ENCODE peak calls at places on chromosomes 4 and X, in six cellular contexts. One of them, this sample, is unnamed. For H3K36me3, the result is how much of the 10 kb centered on the place peaks cover.

GRCh38 chr4:54228563-54229501 is at the start of gene PDGFRA:
- DNase-seq in OCI-LY7: no peak
- DNase-seq in left ventricle myocardium inferior: peak
- DNase-seq in body of pancreas: no peak
- DNase-seq in PC-3: no peak
- DNase-seq in GM12878: no peak
- DNase-seq in this sample: peak

GRCh38 chr4:24104173-24104572 is 214.3 kb upstream of the PPARGC1A start:
- DNase-seq in OCI-LY7: no peak
- DNase-seq in GM12878: no peak
- DNase-seq in body of pancreas: no peak
- DNase-seq in PC-3: no peak
- DNase-seq in left ventricle myocardium inferior: no peak
- DNase-seq in this sample: no peak

GRCh38 chr4:169458575-169458974 is 153.8 kb downstream of the NEK1 start:
- DNase-seq in left ventricle myocardium inferior: no peak
- DNase-seq in GM12878: no peak
- DNase-seq in OCI-LY7: no peak
- DNase-seq in body of pancreas: no peak
- DNase-seq in PC-3: no peak
- DNase-seq in this sample: no peak

GRCh38 chr4:147732516-147733193 is 767 bp downstream of the ARHGAP10 start:
- DNase-seq in PC-3: peak
- DNase-seq in left ventricle myocardium inferior: peak
- DNase-seq in OCI-LY7: no peak
- DNase-seq in body of pancreas: peak
- DNase-seq in GM12878: no peak
- DNase-seq in this sample: no peak

GRCh38 chr4:169619518-169619957 is 840 bp upstream of the CLCN3 start:
- DNase-seq in left ventricle myocardium inferior: no peak
- DNase-seq in OCI-LY7: peak
- DNase-seq in body of pancreas: peak
- DNase-seq in PC-3: peak
- DNase-seq in GM12878: no peak
- DNase-seq in this sample: peak

GRCh38 chrX:71056857-71057256 is 11.3 kb downstream of the SNX12 start:
- DNase-seq in PC-3: no peak
- DNase-seq in left ventricle myocardium inferior: no peak
- DNase-seq in OCI-LY7: no peak
- DNase-seq in body of pancreas: no peak
- DNase-seq in GM12878: no peak
- DNase-seq in this sample: no peak

GRCh38 chr4:3202836-3203820 is 45.8 kb upstream of the MSANTD1 start:
- DNase-seq in GM12878: no peak
- DNase-seq in body of pancreas: peak
- DNase-seq in OCI-LY7: no peak
- DNase-seq in PC-3: no peak
- DNase-seq in left ventricle myocardium inferior: no peak
- DNase-seq in this sample: no peak

GRCh38 chrX:25007059-25008053 is 8.4 kb downstream of the ARX start:
- DNase-seq in PC-3: no peak
- DNase-seq in body of pancreas: no peak
- DNase-seq in left ventricle myocardium inferior: no peak
- DNase-seq in OCI-LY7: no peak
- DNase-seq in GM12878: no peak
- DNase-seq in this sample: no peak

GRCh38 chr4:37662861-37663390 is 23.2 kb downstream of the RELL1 start:
- DNase-seq in OCI-LY7: no peak
- DNase-seq in body of pancreas: no peak
- DNase-seq in GM12878: no peak
- DNase-seq in PC-3: no peak
- DNase-seq in left ventricle myocardium inferior: peak
- DNase-seq in this sample: no peak

GRCh38 chr4:89108068-89108467 is 3.3 kb upstream of the TIGD2 start:
- DNase-seq in OCI-LY7: peak
- DNase-seq in body of pancreas: no peak
- DNase-seq in PC-3: no peak
- DNase-seq in GM12878: no peak
- DNase-seq in left ventricle myocardium inferior: no peak
- DNase-seq in this sample: no peak

GRCh38 chr4:109004431-109004830 is 241.6 kb upstream of the ETNPPL start:
- DNase-seq in OCI-LY7: no peak
- DNase-seq in left ventricle myocardium inferior: no peak
- DNase-seq in PC-3: no peak
- DNase-seq in body of pancreas: no peak
- DNase-seq in GM12878: no peak
- DNase-seq in this sample: no peak

GRCh38 chr4:47639531-47639930 is 154.5 kb downstream of the ATP10D start:
- DNase-seq in left ventricle myocardium inferior: no peak
- DNase-seq in body of pancreas: no peak
- DNase-seq in GM12878: no peak
- DNase-seq in OCI-LY7: no peak
- DNase-seq in PC-3: no peak
- DNase-seq in this sample: no peak

GRCh38 chr4:71377561-71377960 is 38.7 kb downstream of the SLC4A4 start:
- DNase-seq in OCI-LY7: no peak
- DNase-seq in GM12878: no peak
- DNase-seq in left ventricle myocardium inferior: no peak
- DNase-seq in PC-3: peak
- DNase-seq in body of pancreas: no peak
- DNase-seq in this sample: no peak

GRCh38 chrX:13223868-13224555 is 95.8 kb downstream of the ATXN3L start:
- DNase-seq in body of pancreas: peak
- DNase-seq in left ventricle myocardium inferior: no peak
- DNase-seq in GM12878: no peak
- DNase-seq in OCI-LY7: no peak
- DNase-seq in PC-3: peak
- DNase-seq in this sample: no peak

GRCh38 chrX:86436116-86436515 is 287.9 kb downstream of the DACH2 start:
- DNase-seq in OCI-LY7: peak
- DNase-seq in body of pancreas: no peak
- DNase-seq in left ventricle myocardium inferior: no peak
- DNase-seq in PC-3: no peak
- DNase-seq in GM12878: no peak
- DNase-seq in this sample: no peak

GRCh38 chrX:1316527-1316926 is 20.1 kb upstream of the IL3RA start:
- DNase-seq in PC-3: no peak
- DNase-seq in left ventricle myocardium inferior: peak
- DNase-seq in OCI-LY7: no peak
- DNase-seq in body of pancreas: no peak
- DNase-seq in GM12878: no peak
- DNase-seq in this sample: peak

GRCh38 chrX:115624916-115625315 is 63.9 kb downstream of the PLS3 start:
- DNase-seq in body of pancreas: no peak
- DNase-seq in GM12878: no peak
- DNase-seq in PC-3: no peak
- DNase-seq in left ventricle myocardium inferior: no peak
- DNase-seq in OCI-LY7: no peak
- DNase-seq in this sample: no peak

GRCh38 chrX:13048265-13048664 is 3.8 kb upstream of the FAM9C start:
- DNase-seq in body of pancreas: no peak
- DNase-seq in GM12878: no peak
- DNase-seq in OCI-LY7: no peak
- DNase-seq in PC-3: peak
- DNase-seq in left ventricle myocardium inferior: no peak
- DNase-seq in this sample: no peak

GRCh38 chrX:30489323-30489722 is 88.2 kb downstream of the TASL start:
- DNase-seq in OCI-LY7: no peak
- DNase-seq in PC-3: peak
- DNase-seq in GM12878: no peak
- DNase-seq in body of pancreas: no peak
- DNase-seq in left ventricle myocardium inferior: no peak
- DNase-seq in this sample: no peak

GRCh38 chr4:158159054-158159717 is 13.6 kb downstream of the GASK1B start:
- DNase-seq in left ventricle myocardium inferior: no peak
- DNase-seq in OCI-LY7: no peak
- DNase-seq in body of pancreas: no peak
- DNase-seq in PC-3: peak
- DNase-seq in GM12878: no peak
- DNase-seq in this sample: no peak

GRCh38 chr4:78569291-78569821 is 17.8 kb downstream of the ANXA3 start:
- DNase-seq in PC-3: peak
- DNase-seq in left ventricle myocardium inferior: no peak
- DNase-seq in body of pancreas: peak
- DNase-seq in GM12878: no peak
- DNase-seq in OCI-LY7: no peak
- DNase-seq in this sample: no peak

GRCh38 chr4:86380176-86380724 is 20.4 kb upstream of the MAPK10 start:
- DNase-seq in PC-3: no peak
- DNase-seq in GM12878: no peak
- DNase-seq in OCI-LY7: no peak
- DNase-seq in left ventricle myocardium inferior: no peak
- DNase-seq in body of pancreas: no peak
- DNase-seq in this sample: no peak

GRCh38 chr4:166386491-166387367 is 513.7 kb downstream of the TLL1 start:
- DNase-seq in left ventricle myocardium inferior: no peak
- DNase-seq in GM12878: no peak
- DNase-seq in OCI-LY7: no peak
- DNase-seq in PC-3: peak
- DNase-seq in body of pancreas: no peak
- DNase-seq in this sample: no peak

GRCh38 chrX:47223476-47224250 is 5.2 kb downstream of the CDK16 start:
- DNase-seq in left ventricle myocardium inferior: no peak
- DNase-seq in GM12878: no peak
- DNase-seq in body of pancreas: no peak
- DNase-seq in PC-3: no peak
- DNase-seq in OCI-LY7: no peak
- DNase-seq in this sample: no peak

GRCh38 chr4:112704991-112705845 is 68.3 kb downstream of the LARP7 start:
- DNase-seq in PC-3: peak
- DNase-seq in body of pancreas: peak
- DNase-seq in left ventricle myocardium inferior: peak
- DNase-seq in OCI-LY7: no peak
- DNase-seq in GM12878: no peak
- DNase-seq in this sample: no peak

GRCh38 chrX:69163936-69164741 is 1.1 kb downstream of the PJA1 start:
- DNase-seq in OCI-LY7: peak
- DNase-seq in PC-3: no peak
- DNase-seq in left ventricle myocardium inferior: no peak
- DNase-seq in GM12878: no peak
- DNase-seq in body of pancreas: peak
- DNase-seq in this sample: peak

GRCh38 chrX:25158635-25159034 is 142.9 kb upstream of the ARX start:
- DNase-seq in body of pancreas: no peak
- DNase-seq in PC-3: no peak
- DNase-seq in OCI-LY7: no peak
- DNase-seq in GM12878: no peak
- DNase-seq in left ventricle myocardium inferior: no peak
- DNase-seq in this sample: no peak

GRCh38 chr4:15638418-15638817 is 16.7 kb downstream of the FBXL5 start:
- DNase-seq in PC-3: no peak
- DNase-seq in GM12878: no peak
- DNase-seq in body of pancreas: no peak
- DNase-seq in OCI-LY7: no peak
- DNase-seq in left ventricle myocardium inferior: no peak
- DNase-seq in this sample: no peak
- H3K36me3 ChIP-seq in PC-3: under half
- H3K36me3 ChIP-seq in GM12878: under half
- H3K36me3 ChIP-seq in body of pancreas: under half
- H3K36me3 ChIP-seq in OCI-LY7: half or more
- H3K36me3 ChIP-seq in left ventricle myocardium inferior: half or more
- H3K36me3 ChIP-seq in this sample: under half

GRCh38 chr4:705278-706082 is at the start of gene PCGF3:
- DNase-seq in PC-3: peak
- DNase-seq in left ventricle myocardium inferior: peak
- DNase-seq in OCI-LY7: peak
- DNase-seq in GM12878: peak
- DNase-seq in body of pancreas: peak
- DNase-seq in this sample: peak

GRCh38 chr4:702618-703048 is 3.0 kb upstream of the PCGF3 start:
- DNase-seq in GM12878: no peak
- DNase-seq in body of pancreas: no peak
- DNase-seq in PC-3: no peak
- DNase-seq in left ventricle myocardium inferior: no peak
- DNase-seq in OCI-LY7: no peak
- DNase-seq in this sample: no peak

GRCh38 chr4:703336-704197 is 2.1 kb upstream of the PCGF3 start:
- DNase-seq in left ventricle myocardium inferior: no peak
- DNase-seq in PC-3: no peak
- DNase-seq in GM12878: no peak
- DNase-seq in body of pancreas: no peak
- DNase-seq in OCI-LY7: no peak
- DNase-seq in this sample: no peak

GRCh38 chr4:704971-705277 is 708 bp upstream of the PCGF3 start:
- DNase-seq in GM12878: no peak
- DNase-seq in OCI-LY7: no peak
- DNase-seq in body of pancreas: no peak
- DNase-seq in left ventricle myocardium inferior: no peak
- DNase-seq in PC-3: no peak
- DNase-seq in this sample: no peak

GRCh38 chr4:704198-704891 is 1.3 kb upstream of the PCGF3 start:
- DNase-seq in PC-3: no peak
- DNase-seq in body of pancreas: no peak
- DNase-seq in GM12878: no peak
- DNase-seq in OCI-LY7: no peak
- DNase-seq in left ventricle myocardium inferior: no peak
- DNase-seq in this sample: no peak
- TF ChIP-seq CTCF in PC-3: no peak
- TF ChIP-seq CTCF in body of pancreas: no peak
- TF ChIP-seq CTCF in GM12878: no peak
- TF ChIP-seq CTCF in OCI-LY7: no peak
- TF ChIP-seq CTCF in left ventricle myocardium inferior: no peak
- TF ChIP-seq CTCF in this sample: no peak

GRCh38 chr4:186623546-186623945 is 68.2 kb upstream of the MTNR1A start:
- DNase-seq in PC-3: no peak
- DNase-seq in GM12878: no peak
- DNase-seq in OCI-LY7: no peak
- DNase-seq in body of pancreas: no peak
- DNase-seq in left ventricle myocardium inferior: no peak
- DNase-seq in this sample: no peak

GRCh38 chr4:186622788-186623464 is 67.6 kb upstream of the MTNR1A start:
- DNase-seq in left ventricle myocardium inferior: no peak
- DNase-seq in PC-3: no peak
- DNase-seq in GM12878: no peak
- DNase-seq in OCI-LY7: no peak
- DNase-seq in body of pancreas: no peak
- DNase-seq in this sample: no peak

GRCh38 chr4:186621959-186622553 is 66.7 kb upstream of the MTNR1A start:
- DNase-seq in body of pancreas: no peak
- DNase-seq in PC-3: no peak
- DNase-seq in GM12878: no peak
- DNase-seq in OCI-LY7: no peak
- DNase-seq in left ventricle myocardium inferior: no peak
- DNase-seq in this sample: no peak

GRCh38 chr4:186627226-186627865 is 72.0 kb upstream of the MTNR1A start:
- DNase-seq in left ventricle myocardium inferior: no peak
- DNase-seq in OCI-LY7: no peak
- DNase-seq in PC-3: no peak
- DNase-seq in body of pancreas: no peak
- DNase-seq in GM12878: no peak
- DNase-seq in this sample: no peak

GRCh38 chr4:186624951-186625350 is 69.6 kb upstream of the MTNR1A start:
- DNase-seq in GM12878: no peak
- DNase-seq in OCI-LY7: no peak
- DNase-seq in body of pancreas: no peak
- DNase-seq in left ventricle myocardium inferior: no peak
- DNase-seq in PC-3: no peak
- DNase-seq in this sample: no peak
- H3K27ac ChIP-seq in GM12878: no peak
- H3K27ac ChIP-seq in OCI-LY7: no peak
- H3K27ac ChIP-seq in body of pancreas: no peak
- H3K27ac ChIP-seq in left ventricle myocardium inferior: no peak
- H3K27ac ChIP-seq in PC-3: no peak
- H3K27ac ChIP-seq in this sample: no peak

GRCh38 chr4:94216394-94216793 is 8.7 kb downstream of the SMARCAD1 start:
- DNase-seq in GM12878: no peak
- DNase-seq in left ventricle myocardium inferior: no peak
- DNase-seq in OCI-LY7: no peak
- DNase-seq in body of pancreas: no peak
- DNase-seq in PC-3: no peak
- DNase-seq in this sample: no peak
- H3K36me3 ChIP-seq in GM12878: under half
- H3K36me3 ChIP-seq in left ventricle myocardium inferior: half or more
- H3K36me3 ChIP-seq in OCI-LY7: half or more
- H3K36me3 ChIP-seq in body of pancreas: under half
- H3K36me3 ChIP-seq in PC-3: under half
- H3K36me3 ChIP-seq in this sample: under half

This sample was measured in tibial nerve.